ENCODE peak calls at places on chromosome 22, in six cellular contexts. E is mammary epithelial cell, N is right atrium auricular region, G is ovary, R is GM23338, M is colonic mucosa. Z is an unnamed sample. For H3K36me3 and H3K4me1, the result is how much of the 10 kb centered on the place peaks cover.

GRCh38 chr22:35839811-35840739 is 122.4 kb downstream of the APOL5 start:
- DNase-seq in E (peak), N (peak), G (peak), R (peak), M (peak), Z (peak)

GRCh38 chr22:46428602-46429326 is 93.2 kb downstream of the TRMU start:
- DNase-seq in E (no peak), N (no peak), G (no peak), R (no peak), M (no peak), Z (no peak)

GRCh38 chr22:50004923-50005322 is 7.6 kb downstream of the IL17REL start:
- DNase-seq in E (no peak), N (no peak), G (no peak), R (no peak), M (no peak), Z (no peak)

GRCh38 chr22:45271667-45272188 is 13.0 kb upstream of the UPK3A start:
- DNase-seq in E (no peak), N (peak), G (no peak), R (no peak), M (no peak), Z (no peak)

GRCh38 chr22:47842119-47842518 is 1079.7 kb downstream of the TBC1D22A start:
- DNase-seq in E (no peak), N (no peak), G (no peak), R (no peak), M (no peak), Z (no peak)

GRCh38 chr22:40855104-40855959 is 1.1 kb downstream of the ST13 start:
- DNase-seq in E (peak), N (no peak), G (no peak), R (no peak), M (no peak), Z (no peak)

GRCh38 chr22:46738961-46739870 is 1.2 kb upstream of the CERK start:
- DNase-seq in E (no peak), N (peak), G (peak), R (peak), M (peak), Z (peak)

GRCh38 chr22:24952837-24953293 is 349 bp downstream of the KIAA1671 start:
- DNase-seq in E (peak), N (no peak), G (no peak), R (peak), M (peak), Z (peak)

GRCh38 chr22:47210112-47210657 is 447.7 kb downstream of the TBC1D22A start:
- DNase-seq in E (no peak), N (peak), G (peak), R (no peak), M (peak), Z (no peak)

GRCh38 chr22:44458044-44459020 is 39.7 kb downstream of the RTL6 start:
- DNase-seq in E (no peak), N (peak), G (no peak), R (no peak), M (peak), Z (no peak)

GRCh38 chr22:18065256-18065655 is 12.5 kb upstream of the PEX26 start:
- DNase-seq in E (no peak), N (no peak), G (peak), R (peak), M (no peak), Z (no peak)

GRCh38 chr22:45511847-45512261 is 9.2 kb downstream of the FBLN1 start:
- DNase-seq in E (no peak), N (peak), G (peak), R (no peak), M (peak), Z (no peak)

GRCh38 chr22:19714320-19715252 is at the start of gene SEPTIN5:
- DNase-seq in E (no peak), N (no peak), G (peak), R (no peak), M (no peak), Z (peak)

GRCh38 chr22:50207383-50208031 is 6.7 kb downstream of the SELENOO start:
- DNase-seq in E (no peak), N (no peak), G (peak), R (no peak), M (no peak), Z (peak)

GRCh38 chr22:48338793-48339705 is 1488.6 kb downstream of the BRD1 start:
- DNase-seq in E (no peak), N (no peak), G (no peak), R (peak), M (no peak), Z (no peak)

GRCh38 chr22:46196268-46196667 is 45.9 kb downstream of the PPARA start:
- DNase-seq in E (no peak), N (peak), G (no peak), R (no peak), M (peak), Z (no peak)

GRCh38 chr22:29346659-29347058 is 31.2 kb upstream of the RASL10A start:
- DNase-seq in E (no peak), N (no peak), G (no peak), R (no peak), M (no peak), Z (no peak)
- H3K36me3 ChIP-seq in E (under half), N (half or more), G (under half), R (under half), M (under half), Z (half or more)

GRCh38 chr22:37714634-37715033 is 17.8 kb downstream of the TRIOBP start:
- DNase-seq in E (no peak), N (no peak), G (no peak), R (no peak), M (no peak), Z (no peak)
- H3K4me1 ChIP-seq in E (under half), N (under half), G (under half), R (under half), M (under half), Z (under half)

DNA sequence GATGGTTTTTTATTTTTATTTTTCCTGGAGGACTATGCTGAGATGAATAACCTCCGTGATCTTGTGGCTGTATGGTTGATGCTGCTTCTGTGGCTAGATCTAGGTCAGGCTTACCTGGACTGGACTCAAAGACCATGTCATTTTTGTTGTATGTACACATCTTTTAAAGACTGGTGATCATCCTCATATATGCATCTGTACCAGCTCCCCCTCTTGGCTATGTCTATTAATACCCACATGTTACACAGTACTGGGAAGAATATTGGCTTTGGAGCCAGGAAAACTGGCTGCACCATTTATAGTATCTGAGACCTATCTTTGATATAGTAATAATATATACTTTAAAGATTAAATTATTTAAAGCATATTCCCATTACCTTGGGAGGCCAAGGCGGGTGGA is 18.4 kb upstream of the PITPNB start:
- DNase-seq in E (no peak), N (no peak), G (no peak), R (no peak), M (no peak), Z (no peak)
- TF ChIP-seq CTCF in E (peak), N (no peak), G (no peak), R (no peak), M (no peak), Z (peak)

GRCh38 chr22:29813563-29813962 is 24.5 kb downstream of the ASCC2 start:
- DNase-seq in E (no peak), N (no peak), G (no peak), R (peak), M (no peak), Z (no peak)
- H3K36me3 ChIP-seq in E (under half), N (half or more), G (under half), R (under half), M (under half), Z (half or more)

DNA sequence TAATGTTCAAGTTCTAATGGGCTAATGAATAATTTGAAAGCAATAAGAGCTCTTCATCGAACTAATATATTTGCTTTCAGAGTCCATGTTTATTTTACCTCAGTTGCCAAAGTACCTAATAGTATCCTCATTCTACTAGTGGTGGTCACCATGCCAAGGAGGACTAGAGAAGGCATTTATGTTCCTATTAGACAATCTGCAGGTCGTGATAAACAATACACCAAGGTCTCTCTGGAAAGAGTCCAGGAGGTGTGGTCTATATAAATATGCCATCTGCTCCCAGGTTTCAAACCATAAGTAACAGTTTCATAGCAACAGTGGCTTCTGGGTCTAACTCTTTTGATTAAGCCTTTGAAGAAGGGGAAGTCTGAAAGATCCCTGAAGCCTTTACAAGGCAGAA is 42.9 kb downstream of the ARFGAP3 start:
- DNase-seq in E (no peak), N (peak), G (no peak), R (no peak), M (no peak), Z (no peak)
- H3K4me1 ChIP-seq in E (under half), N (under half), G (under half), R (under half), M (under half), Z (under half)

GRCh38 chr22:22879675-22880029 is 8.0 kb upstream of the IGLL5 start:
- DNase-seq in E (no peak), N (no peak), G (no peak), R (no peak), M (no peak), Z (no peak)

GRCh38 chr22:22877523-22878210 is 9.9 kb upstream of the IGLL5 start:
- DNase-seq in E (peak), N (no peak), G (peak), R (peak), M (peak), Z (peak)

GRCh38 chr22:22878211-22878570 is 9.4 kb upstream of the IGLL5 start:
- DNase-seq in E (no peak), N (no peak), G (no peak), R (no peak), M (no peak), Z (no peak)

GRCh38 chr22:22880645-22881044 is 7.0 kb upstream of the IGLL5 start:
- DNase-seq in E (no peak), N (no peak), G (no peak), R (no peak), M (no peak), Z (peak)

DNA sequence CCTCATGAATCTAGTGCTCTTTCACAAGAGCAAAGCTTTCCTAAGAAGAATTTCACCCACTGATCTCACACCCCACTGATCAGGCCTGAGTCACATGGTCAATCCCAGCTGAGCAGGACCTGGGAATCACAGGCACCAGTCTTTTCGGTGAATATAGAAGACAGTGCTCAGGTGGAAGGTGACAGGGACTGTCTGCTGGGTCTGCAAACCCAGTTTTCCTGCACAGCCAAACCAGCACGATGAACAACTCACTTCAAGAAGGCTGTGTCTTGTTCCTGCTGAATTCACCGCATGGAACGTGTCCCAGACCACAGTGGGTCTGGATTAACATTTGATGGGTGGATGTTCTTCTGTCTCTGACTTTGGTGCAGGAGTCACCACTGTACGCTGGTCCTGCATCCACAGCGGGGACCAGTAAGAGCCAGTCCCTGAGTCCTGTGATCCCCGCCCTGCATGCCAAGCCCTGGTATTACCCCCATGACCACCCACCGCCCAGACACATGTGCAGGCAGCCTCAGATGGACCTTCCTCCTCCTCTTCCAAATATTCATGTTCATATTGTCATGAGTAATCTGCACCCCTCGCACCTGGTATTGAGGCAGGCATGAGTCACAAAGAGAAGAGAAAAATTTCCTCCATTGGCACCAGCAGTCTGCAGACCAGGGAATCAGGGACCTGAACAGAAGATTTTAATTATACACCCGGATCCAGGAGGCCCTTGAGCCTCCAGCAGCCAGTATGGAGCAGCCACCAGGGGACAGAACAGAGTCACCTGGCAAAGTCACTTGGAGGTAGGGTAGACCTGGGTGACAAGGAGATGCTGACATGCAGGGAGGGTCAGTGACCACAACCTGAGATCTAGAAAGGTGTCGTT is 8.6 kb upstream of the IGLL5 start:
- DNase-seq in E (no peak), N (no peak), G (no peak), R (no peak), M (no peak), Z (no peak)
- TF ChIP-seq CTCF in E (no peak), N (no peak), G (no peak), R (peak), M (no peak), Z (peak)

DNA sequence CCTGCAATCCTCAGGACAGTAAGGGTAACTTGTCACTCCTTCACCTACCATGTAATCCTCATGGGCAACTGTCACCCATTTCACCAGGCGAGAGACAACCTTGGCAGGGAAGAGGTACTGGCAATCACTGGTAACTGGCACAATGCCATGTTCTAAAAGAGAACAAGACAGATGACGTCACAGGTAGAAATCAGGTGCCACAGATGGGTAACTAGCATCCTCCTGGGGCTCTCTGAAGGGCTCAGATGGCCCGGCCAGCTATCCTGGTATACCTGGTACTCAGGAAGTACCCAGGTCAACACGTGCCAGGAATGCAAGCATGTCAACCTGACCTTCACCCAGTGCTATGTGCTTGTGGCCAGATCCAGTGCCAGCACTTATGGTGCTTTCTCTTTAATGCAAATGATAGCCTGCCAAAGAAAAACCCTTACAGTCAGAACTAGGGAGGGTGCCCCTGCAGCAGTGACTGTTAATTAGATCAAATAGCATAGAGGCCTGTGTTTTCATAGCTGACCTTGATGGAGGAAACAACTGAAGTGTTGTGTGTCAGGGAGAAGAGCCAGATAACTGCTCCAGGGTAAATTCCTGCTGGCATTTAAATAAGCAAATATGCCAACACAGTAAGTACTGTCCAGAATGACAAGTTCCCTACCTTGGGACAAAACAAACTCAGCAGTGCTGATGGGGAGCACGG is 36.2 kb downstream of the THOC5 start:
- DNase-seq in E (no peak), N (no peak), G (no peak), R (no peak), M (no peak), Z (peak)
- H3K36me3 ChIP-seq in E (under half), N (half or more), G (under half), R (half or more), M (under half), Z (half or more)

GRCh38 chr22:42291287-42291686 is 20.8 kb upstream of the TCF20 start:
- DNase-seq in E (no peak), N (no peak), G (no peak), R (no peak), M (no peak), Z (no peak)
- H3K4me1 ChIP-seq in E (under half), N (under half), G (under half), R (under half), M (under half), Z (under half)

Z was measured in BE2C.